ENCODE peak calls at places on chromosomes 11 and 22, in eight cellular contexts. O is activated CD4-positive, alpha-beta T cell treated with anti-CD3 and anti-CD28 coated beads, Interleukin-2, amount 50 U/mL, for 1 hour; Q is activated naive CD8-positive, alpha-beta T cell treated with anti-CD3 and anti-CD28 coated beads for 36 hours; A is CD4-positive, alpha-beta T cell; R is stimulated activated naive B cell treated with anti-CD40 and anti-IgM and Interleukin-4, amounts not matched to agents 10 μg/mL and 1 μg/mL and 100 μg/mL, for 72 hours; C is NCI-H226; W is ureter; E is myocyte. U is an unnamed sample.
A peak's percentile ranks its signal among the peaks of the same experiment; 100 is the strongest.

GRCh38 chr22:43314611-43315010 is 28.6 kb downstream of the SCUBE1 start:
- DNase-seq in E (no peak), A (no peak), Q (no peak), O (no peak), C (no peak), W (no peak), R (no peak), U (no peak)

GRCh38 chr11:117026593-117027330 is 71.5 kb downstream of the SIK3 start:
- DNase-seq in C (peak; percentile 31), W (no peak), O (no peak), Q (no peak), A (no peak), R (no peak), E (peak; percentile 59), U (no peak)

GRCh38 chr11:19880088-19880345 is 167.4 kb downstream of the NAV2 start:
- DNase-seq in A (no peak), C (no peak), E (no peak), Q (no peak), W (no peak), R (no peak), O (no peak), U (no peak)

GRCh38 chr11:131694526-131695424 is 324.4 kb downstream of the NTM start:
- DNase-seq in Q (peak; percentile 71), E (peak; percentile 77), A (peak; percentile 14), C (peak; percentile 24), O (peak; percentile 31), W (peak; percentile 88), R (peak; percentile 43), U (peak; percentile 24)

GRCh38 chr11:12397953-12398352 is 20.6 kb downstream of the PARVA start:
- DNase-seq in E (peak; percentile 99), W (peak; percentile 60), O (no peak), C (peak; percentile 98), R (no peak), A (no peak), Q (no peak), U (no peak)

GRCh38 chr11:78277314-78277994 is 88.7 kb downstream of the USP35 start:
- DNase-seq in A (no peak), C (no peak), E (no peak), O (no peak), R (no peak), Q (no peak), W (peak; percentile 50), U (no peak)

GRCh38 chr11:1107316-1108245 is 32.9 kb downstream of the MUC2 start:
- DNase-seq in Q (no peak), C (no peak), A (no peak), E (no peak), R (no peak), O (no peak), W (no peak), U (no peak)

GRCh38 chr11:70606248-70606950 is 208.1 kb downstream of the CTTN start:
- DNase-seq in A (no peak), W (no peak), C (no peak), Q (no peak), R (no peak), E (no peak), O (no peak), U (no peak)

GRCh38 chr11:129577986-129578385 is 202.3 kb downstream of the BARX2 start:
- DNase-seq in R (no peak), C (no peak), A (no peak), Q (no peak), O (no peak), E (no peak), W (no peak), U (no peak)

GRCh38 chr11:70498171-70498571 is 99.8 kb downstream of the CTTN start:
- DNase-seq in O (no peak), R (no peak), C (no peak), Q (no peak), E (no peak), W (no peak), A (no peak), U (no peak)

GRCh38 chr11:72491001-72491400 is 56.7 kb upstream of the CLPB start:
- DNase-seq in O (no peak), E (no peak), C (no peak), A (no peak), R (no peak), W (no peak), Q (no peak), U (no peak)

GRCh38 chr11:126159719-126160344 is 51.6 kb downstream of the RPUSD4 start:
- DNase-seq in O (no peak), W (no peak), R (no peak), A (no peak), Q (no peak), C (no peak), E (no peak), U (no peak)

GRCh38 chr11:117170210-117170609 is 8.3 kb upstream of the SIDT2 start:
- DNase-seq in O (no peak), R (no peak), C (no peak), E (no peak), W (no peak), Q (no peak), A (no peak), U (no peak)